ENCODE peak calls at places on chromosomes 11 and 22, in five cellular contexts. N, I, V, A and U are unnamed samples.

GRCh38 chr11:236774-237767 is at the start of gene PSMD13:
- DNase-seq in I (peak), V (peak), N (peak), A (peak), U (peak)

GRCh38 chr11:34274712-34275398 is 83.0 kb downstream of the ABTB2 start:
- DNase-seq in A (no peak), I (peak), N (peak), V (peak), U (no peak)

GRCh38 chr11:34251640-34251980 is 106.2 kb downstream of the ABTB2 start:
- DNase-seq in V (peak), I (peak), N (peak), A (no peak), U (no peak)

GRCh38 chr22:48171294-48171693 is 1408.8 kb downstream of the TBC1D22A start:
- DNase-seq in N (no peak), A (no peak), I (no peak), V (no peak), U (no peak)

GRCh38 chr11:31412946-31413345 is 43.3 kb downstream of the DNAJC24 start:
- DNase-seq in A (no peak), I (peak), V (peak), N (peak), U (no peak)

GRCh38 chr22:24997023-24997422 is 44.5 kb downstream of the KIAA1671 start:
- DNase-seq in I (no peak), N (no peak), V (no peak), A (no peak), U (no peak)

GRCh38 chr11:4697583-4697982 is at the start of gene OR51E2:
- DNase-seq in A (no peak), I (peak), V (peak), N (peak), U (no peak)

GRCh38 chr22:38272373-38273134 is at the start of gene TMEM184B:
- DNase-seq in N (peak), V (peak), A (peak), I (no peak), U (peak)

GRCh38 chr11:19508166-19508565 is 204.5 kb upstream of the NAV2 start:
- DNase-seq in V (peak), A (no peak), N (no peak), I (no peak), U (no peak)

GRCh38 chr11:77085652-77086051 is 17.0 kb upstream of the OMP start:
- DNase-seq in V (no peak), A (no peak), N (no peak), I (no peak), U (peak)

GRCh38 chr11:78318321-78318720 is 99.3 kb downstream of the GAB2 start:
- DNase-seq in A (no peak), I (no peak), V (no peak), N (no peak), U (no peak)

GRCh38 chr11:34124885-34125668 is 19.6 kb downstream of the NAT10 start:
- DNase-seq in A (no peak), N (no peak), V (peak), I (no peak), U (no peak)

GRCh38 chr11:101129203-101129943 is at the start of gene PGR:
- DNase-seq in N (no peak), I (no peak), A (peak), V (peak), U (peak)

GRCh38 chr11:103035656-103036434 is 56.1 kb downstream of the DCUN1D5 start:
- DNase-seq in N (peak), I (peak), A (no peak), V (peak), U (no peak)

GRCh38 chr11:12806113-12806512 is 131.9 kb downstream of the TEAD1 start:
- DNase-seq in I (no peak), A (no peak), N (peak), V (peak), U (no peak)

GRCh38 chr11:2209370-2209801 is 37.8 kb upstream of the TH start:
- DNase-seq in I (no peak), N (no peak), A (no peak), V (no peak), U (no peak)

GRCh38 chr11:8167796-8168195 is 1.0 kb downstream of the RIC3 start:
- DNase-seq in N (peak), A (no peak), V (peak), I (peak), U (no peak)

GRCh38 chr11:19777032-19777341 is 64.3 kb downstream of the NAV2 start:
- DNase-seq in I (no peak), V (no peak), N (no peak), A (peak), U (peak)

GRCh38 chr11:111097191-111097590 is 148.3 kb upstream of the POU2AF2 start:
- DNase-seq in I (no peak), N (peak), V (peak), A (peak), U (no peak)

GRCh38 chr11:116960916-116961315 is 123.5 kb upstream of the APOA1 start:
- DNase-seq in A (no peak), V (peak), N (peak), I (peak), U (no peak)

GRCh38 chr11:64826062-64826461 is 15.7 kb upstream of the MEN1 start:
- DNase-seq in A (no peak), I (no peak), N (no peak), V (no peak), U (no peak)

GRCh38 chr11:64827451-64827839 is 17.0 kb downstream of the CDC42BPG start:
- DNase-seq in A (no peak), N (no peak), V (no peak), I (no peak), U (no peak)

GRCh38 chr11:64829536-64830251 is 14.8 kb downstream of the CDC42BPG start:
- DNase-seq in I (no peak), A (no peak), V (no peak), N (no peak), U (no peak)

GRCh38 chr11:64823568-64824119 is 13.3 kb upstream of the MEN1 start:
- DNase-seq in I (no peak), V (no peak), A (no peak), N (no peak), U (no peak)

GRCh38 chr11:64826578-64827450 is 16.5 kb upstream of the MEN1 start:
- DNase-seq in N (no peak), V (no peak), I (no peak), A (no peak), U (no peak)
- TF ChIP-seq CTCF in N (no peak), V (no peak), I (no peak), A (no peak), U (no peak)

GRCh38 chr22:29642694-29643093 is 39.3 kb downstream of the NF2 start:
- DNase-seq in A (no peak), V (no peak), N (no peak), I (no peak), U (no peak)

GRCh38 chr22:29650370-29650769 is 46.9 kb downstream of the NF2 start:
- DNase-seq in N (no peak), I (no peak), A (no peak), V (no peak), U (no peak)

GRCh38 chr22:29647954-29648737 is 44.7 kb downstream of the NF2 start:
- DNase-seq in N (peak), I (no peak), V (no peak), A (no peak), U (no peak)
- TF ChIP-seq CTCF in N (no peak), I (no peak), V (no peak), A (no peak), U (no peak)

DNA sequence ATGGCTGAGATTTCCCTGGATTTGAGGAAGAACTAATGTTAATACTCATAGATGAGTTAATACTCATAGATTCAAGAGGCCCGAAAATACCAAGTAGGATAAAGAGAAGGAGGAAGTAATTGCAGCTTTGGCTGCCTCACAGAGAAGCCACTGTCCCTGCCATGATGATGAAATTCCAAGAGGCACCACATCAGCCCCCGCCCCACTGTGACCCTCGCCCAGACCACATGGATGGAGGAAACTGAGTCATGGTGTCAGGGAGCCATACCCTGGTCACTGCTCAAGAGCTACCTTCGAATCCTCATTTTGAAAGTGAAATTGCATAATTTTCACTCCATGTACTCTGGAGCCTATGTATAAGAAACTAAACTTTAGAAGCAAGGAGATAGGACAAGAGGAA is 92.9 kb upstream of the SLC22A12 start:
- DNase-seq in A (no peak), V (no peak), I (no peak), N (no peak), U (no peak)
- TF ChIP-seq CTCF in A (no peak), V (no peak), I (no peak), N (no peak), U (no peak)

DNA sequence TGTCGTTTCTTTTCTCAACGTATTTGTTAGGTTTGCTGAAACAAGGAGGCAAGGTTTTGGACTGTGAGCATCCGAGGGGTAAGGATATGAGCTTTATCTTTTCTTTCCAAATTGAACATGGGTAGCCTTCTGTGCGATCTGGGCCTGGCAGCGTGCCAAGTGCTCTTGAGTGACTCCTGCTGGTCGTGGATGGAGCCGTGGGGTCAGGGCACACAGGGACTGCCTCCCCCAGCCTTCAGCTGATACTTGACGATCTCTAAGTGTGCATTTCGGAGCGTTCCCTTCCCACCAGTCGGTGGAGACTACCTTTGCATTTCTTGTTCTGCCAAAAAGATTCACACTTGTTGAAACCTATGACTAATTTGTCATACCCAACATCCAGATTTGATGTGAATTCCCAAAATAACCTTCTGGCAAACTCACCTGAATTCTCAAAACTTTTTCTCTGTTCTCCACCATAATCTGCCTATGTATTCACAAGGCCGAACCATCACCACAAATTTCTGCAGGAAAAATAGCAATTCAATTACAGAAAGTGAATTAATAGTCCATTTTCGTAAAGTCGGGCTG is 40.2 kb upstream of the CLMP start:
- DNase-seq in N (no peak), A (peak), V (peak), I (no peak), U (peak)
- TF ChIP-seq CTCF in N (peak), A (peak), V (peak), I (peak), U (peak)

GRCh38 chr22:46568102-46568809 is 30.8 kb upstream of the CELSR1 start:
- DNase-seq in N (no peak), V (no peak), I (no peak), A (peak), U (no peak)
- TF ChIP-seq CTCF in N (peak), V (no peak), I (peak), A (no peak), U (no peak)

DNA sequence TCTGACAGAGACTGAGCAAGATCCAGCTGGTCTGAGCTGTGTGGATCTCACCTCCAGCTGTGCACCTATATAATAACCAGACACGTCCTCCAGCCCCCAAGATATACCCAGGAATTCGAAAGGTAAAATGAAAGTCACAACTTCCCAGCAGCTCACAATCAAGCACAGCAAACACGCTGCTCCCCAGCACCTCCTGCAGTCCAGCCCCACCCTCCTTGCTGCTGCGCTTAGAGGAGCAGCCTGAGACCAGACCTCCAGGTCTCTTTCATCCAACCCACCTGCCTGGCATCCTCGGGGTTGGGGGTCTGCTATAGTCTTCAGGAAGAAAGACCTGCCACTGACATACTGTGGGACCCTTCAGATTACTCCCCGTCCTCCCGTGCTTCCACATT is 3.0 kb upstream of the APOL4 start:
- DNase-seq in N (no peak), V (no peak), I (no peak), A (no peak), U (no peak)
- TF ChIP-seq CTCF in N (no peak), V (no peak), I (no peak), A (no peak), U (no peak)

GRCh38 chr11:128854801-128855200 is 12.3 kb downstream of the KCNJ1 start:
- DNase-seq in I (no peak), V (no peak), N (no peak), A (no peak), U (no peak)

GRCh38 chr11:128852327-128853023 is 14.6 kb downstream of the KCNJ1 start:
- DNase-seq in V (no peak), N (no peak), I (no peak), A (no peak), U (no peak)

GRCh38 chr11:128856241-128856640 is 10.9 kb downstream of the KCNJ1 start:
- DNase-seq in N (no peak), I (no peak), A (no peak), V (no peak), U (no peak)

GRCh38 chr11:128857341-128857740 is 9.8 kb downstream of the KCNJ1 start:
- DNase-seq in V (no peak), N (no peak), I (no peak), A (no peak), U (no peak)

GRCh38 chr11:128853556-128853955 is 13.5 kb downstream of the KCNJ1 start:
- DNase-seq in V (no peak), A (no peak), N (no peak), I (no peak), U (no peak)
- TF ChIP-seq CTCF in V (no peak), A (no peak), N (no peak), I (no peak), U (no peak)